ENCODE peak calls at places on chromosomes 12 and 14, in four cellular contexts. S, O, J and W are unnamed samples.

GRCh38 chr12:101490286-101490920 is 15.3 kb downstream of the SPIC start:
- DNase-seq in S (peak), O (peak), J (peak), W (no peak)

GRCh38 chr12:23757541-23757962 is 191.9 kb downstream of the SOX5 start:
- DNase-seq in J (peak), S (no peak), O (no peak), W (no peak)

GRCh38 chr12:113889076-113889475 is 77.0 kb downstream of the RBM19 start:
- DNase-seq in J (no peak), O (no peak), S (no peak), W (no peak)

GRCh38 chr12:54126696-54127537 is 61.9 kb downstream of the SMUG1 start:
- DNase-seq in O (peak), S (no peak), J (peak), W (no peak)

GRCh38 chr14:38870437-38870836 is 232.6 kb downstream of the SEC23A start:
- DNase-seq in S (no peak), O (no peak), J (no peak), W (no peak)

GRCh38 chr14:105853089-105853906 is 326.9 kb downstream of the TMEM121 start:
- DNase-seq in J (no peak), O (no peak), S (no peak), W (no peak)

GRCh38 chr12:127172857-127173256 is 1094.1 kb upstream of the TMEM132C start:
- DNase-seq in O (no peak), J (no peak), S (no peak), W (no peak)

GRCh38 chr12:100534625-100535227 is 38.8 kb upstream of the GAS2L3 start:
- DNase-seq in J (no peak), S (no peak), O (no peak), W (no peak)

GRCh38 chr12:118058881-118059644 is 1.9 kb downstream of the WSB2 start:
- DNase-seq in S (no peak), J (no peak), O (no peak), W (no peak)

GRCh38 chr14:76687611-76688372 is 73.5 kb upstream of the VASH1 start:
- DNase-seq in J (no peak), S (no peak), O (peak), W (no peak)

GRCh38 chr12:63967781-63968180 is 123.3 kb downstream of the SRGAP1 start:
- DNase-seq in J (no peak), S (no peak), O (no peak), W (no peak)

GRCh38 chr12:13135336-13136178 is 32.1 kb upstream of the GSG1 start:
- DNase-seq in O (peak), J (no peak), S (no peak), W (no peak)

GRCh38 chr12:53267309-53268008 is 640 bp upstream of the ESPL1 start:
- DNase-seq in O (no peak), S (no peak), J (no peak), W (peak)

GRCh38 chr14:101520621-101521305 is 40.5 kb upstream of the DIO3 start:
- DNase-seq in S (no peak), J (no peak), O (peak), W (no peak)

GRCh38 chr14:81927069-81927468 is 393.4 kb upstream of the SEL1L start:
- DNase-seq in S (no peak), J (no peak), O (no peak), W (no peak)